ENCODE peak calls at places on chromosome 22, in ten cellular contexts. W is cerebellum; K is activated T-helper 1 cell treated with anti-CD3 and anti-CD28 coated beads, Interleukin-2, amount 50 U/mL, for 16 hours; C is GM12865; I is heart left ventricle; P is tibial nerve; L is amniotic stem cell; Y is naive thymus-derived CD8-positive, alpha-beta T cell; J is nephron progenitor cell; T is neural crest cell. R is an unnamed sample.

GRCh38 chr22:49006207-49007012 is 821.3 kb downstream of the BRD1 start:
- DNase-seq in K (no peak), Y (no peak), I (peak; percentile 54), J (no peak), W (no peak), C (no peak), P (peak; percentile 7), L (no peak), T (no peak), R (no peak)

GRCh38 chr22:49536571-49537131 is 291.0 kb downstream of the BRD1 start:
- DNase-seq in P (no peak), Y (no peak), C (no peak), W (no peak), L (no peak), K (no peak), J (no peak), I (peak; percentile 37), T (no peak), R (no peak)

GRCh38 chr22:36726007-36726380 is 22.4 kb upstream of the CACNG2 start:
- DNase-seq in W (no peak), I (no peak), J (no peak), P (no peak), Y (no peak), K (no peak), T (no peak), L (no peak), C (no peak), R (no peak)

GRCh38 chr22:37080438-37080837 is 28.9 kb downstream of the KCTD17 start:
- DNase-seq in L (no peak), C (no peak), Y (no peak), P (no peak), J (no peak), W (no peak), I (no peak), T (no peak), K (no peak), R (no peak)

GRCh38 chr22:17911887-17912286 is 112.5 kb downstream of the MICAL3 start:
- DNase-seq in C (no peak), I (no peak), W (no peak), L (no peak), K (no peak), T (no peak), J (no peak), P (no peak), Y (no peak), R (no peak)

GRCh38 chr22:34709641-34710040 is 356.3 kb upstream of the ISX start:
- DNase-seq in Y (no peak), I (no peak), P (no peak), C (no peak), L (no peak), K (no peak), W (no peak), J (no peak), T (no peak), R (no peak)

GRCh38 chr22:36303874-36304273 is 50.9 kb downstream of the APOL1 start:
- DNase-seq in L (no peak), K (no peak), W (no peak), C (no peak), Y (no peak), I (peak; percentile 54), J (no peak), P (no peak), T (no peak), R (no peak)

GRCh38 chr22:43378011-43378704 is 33.7 kb upstream of the MPPED1 start:
- DNase-seq in C (peak; percentile 94), P (no peak), I (no peak), J (no peak), T (no peak), W (no peak), L (no peak), Y (no peak), K (no peak), R (peak; percentile 88)

GRCh38 chr22:43000441-43001175 is 14.3 kb downstream of the PACSIN2 start:
- DNase-seq in I (no peak), C (peak; percentile 77), K (no peak), J (no peak), T (no peak), W (no peak), L (no peak), Y (no peak), P (no peak), R (no peak)

GRCh38 chr22:19555651-19556050 is 31.4 kb upstream of the CLDN5 start:
- DNase-seq in P (no peak), J (no peak), T (no peak), L (no peak), I (no peak), C (no peak), W (no peak), Y (no peak), K (no peak), R (no peak)

GRCh38 chr22:27748355-27749168 is 53.0 kb downstream of the MN1 start:
- DNase-seq in J (no peak), K (no peak), P (no peak), Y (no peak), T (no peak), I (no peak), L (no peak), W (no peak), C (no peak), R (no peak)

GRCh38 chr22:45876136-45877035 is 100.6 kb downstream of the WNT7B start:
- DNase-seq in I (no peak), K (peak; percentile 2), J (no peak), C (no peak), P (peak; percentile 7), L (no peak), T (no peak), Y (no peak), W (no peak), R (no peak)

GRCh38 chr22:36362819-36363377 is 24.9 kb downstream of the MYH9 start:
- DNase-seq in W (no peak), L (no peak), I (no peak), T (no peak), K (no peak), P (no peak), C (no peak), Y (no peak), J (no peak), R (no peak)

GRCh38 chr22:37546436-37547248 is 13.6 kb upstream of the CDC42EP1 start:
- DNase-seq in I (peak; percentile 87), Y (no peak), W (no peak), L (no peak), C (no peak), J (no peak), P (no peak), T (no peak), K (no peak), R (no peak)

GRCh38 chr22:39547587-39547947 is 15.0 kb upstream of the RPS19BP1 start:
- DNase-seq in P (no peak), I (no peak), C (no peak), W (no peak), T (no peak), Y (no peak), L (no peak), J (no peak), K (no peak), R (no peak)

GRCh38 chr22:44600386-44600785 is 101.6 kb upstream of the PRR5 start:
- DNase-seq in W (no peak), T (no peak), Y (no peak), C (no peak), K (no peak), L (no peak), J (no peak), I (no peak), P (no peak), R (peak; percentile 75)

GRCh38 chr22:20238567-20239062 is 29.5 kb downstream of the RTN4R start:
- DNase-seq in J (peak; percentile 64), T (peak; percentile 36), I (peak; percentile 80), C (peak; percentile 58), L (no peak), P (no peak), K (peak; percentile 11), Y (peak; percentile 56), W (no peak), R (peak; percentile 33)

GRCh38 chr22:20111045-20111688 is 4.7 kb upstream of the RANBP1 start:
- DNase-seq in C (peak; percentile 62), J (no peak), W (no peak), T (no peak), I (peak; percentile 47), P (no peak), K (no peak), Y (peak; percentile 27), L (no peak), R (no peak)

GRCh38 chr22:46575915-46576555 is 38.6 kb upstream of the CELSR1 start:
- DNase-seq in Y (peak; percentile 16), W (no peak), P (no peak), C (no peak), L (no peak), T (no peak), I (no peak), K (no peak), J (no peak), R (no peak)

GRCh38 chr22:24417901-24418641 is 9.3 kb upstream of the ADORA2A start:
- DNase-seq in K (no peak), L (no peak), I (no peak), C (no peak), P (no peak), Y (no peak), T (no peak), J (no peak), W (no peak), R (no peak)

GRCh38 chr22:30823015-30823370 is 128.3 kb downstream of the OSBP2 start:
- DNase-seq in L (no peak), Y (no peak), C (no peak), J (peak; percentile 20), I (no peak), K (no peak), T (no peak), P (no peak), W (peak; percentile 63), R (peak; percentile 35)

GRCh38 chr22:42967005-42967404 is 47.9 kb downstream of the PACSIN2 start:
- DNase-seq in W (no peak), I (no peak), Y (no peak), K (no peak), L (no peak), C (no peak), J (no peak), P (no peak), T (no peak), R (no peak)